ENCODE peak calls at places on chromosomes 3 and 15, in ten cellular contexts. One of them, this sample, is unnamed.

GRCh38 chr3:164155386-164155785 is 922.9 kb downstream of the SI start:
- DNase-seq in neural progenitor cell: no peak
- DNase-seq in tibial nerve: no peak
- DNase-seq in HL-60: peak; percentile 56
- DNase-seq in foreskin fibroblast: no peak
- DNase-seq in dorsolateral prefrontal cortex: no peak
- DNase-seq in fibroblast of pulmonary artery: no peak
- DNase-seq in mesothelial cell of epicardium: no peak
- DNase-seq in activated B cell treated with CpG ODN at 0.5 μM for 24 hours: no peak
- DNase-seq in CD4-positive, alpha-beta T cell: no peak
- DNase-seq in this sample: no peak

GRCh38 chr3:127620637-127621375 is 8.2 kb upstream of the PODXL2 start:
- DNase-seq in dorsolateral prefrontal cortex: no peak
- DNase-seq in HL-60: no peak
- DNase-seq in neural progenitor cell: no peak
- DNase-seq in fibroblast of pulmonary artery: no peak
- DNase-seq in mesothelial cell of epicardium: no peak
- DNase-seq in foreskin fibroblast: no peak
- DNase-seq in activated B cell treated with CpG ODN at 0.5 μM for 24 hours: no peak
- DNase-seq in CD4-positive, alpha-beta T cell: no peak
- DNase-seq in tibial nerve: no peak
- DNase-seq in this sample: no peak

GRCh38 chr15:40106203-40107161 is 2.2 kb downstream of the BMF start:
- DNase-seq in tibial nerve: peak; percentile 79
- DNase-seq in mesothelial cell of epicardium: no peak
- DNase-seq in activated B cell treated with CpG ODN at 0.5 μM for 24 hours: peak; percentile 54
- DNase-seq in foreskin fibroblast: peak; percentile 55
- DNase-seq in dorsolateral prefrontal cortex: no peak
- DNase-seq in CD4-positive, alpha-beta T cell: no peak
- DNase-seq in fibroblast of pulmonary artery: peak; percentile 88
- DNase-seq in HL-60: peak; percentile 96
- DNase-seq in neural progenitor cell: peak; percentile 95
- DNase-seq in this sample: no peak

GRCh38 chr3:10344147-10344943 is 23.4 kb upstream of the SEC13 start:
- DNase-seq in CD4-positive, alpha-beta T cell: peak; percentile 64
- DNase-seq in foreskin fibroblast: peak; percentile 72
- DNase-seq in activated B cell treated with CpG ODN at 0.5 μM for 24 hours: peak; percentile 50
- DNase-seq in tibial nerve: peak; percentile 58
- DNase-seq in neural progenitor cell: peak; percentile 74
- DNase-seq in dorsolateral prefrontal cortex: peak; percentile 67
- DNase-seq in HL-60: peak; percentile 25
- DNase-seq in mesothelial cell of epicardium: no peak
- DNase-seq in fibroblast of pulmonary artery: peak; percentile 60
- DNase-seq in this sample: no peak

GRCh38 chr15:63046927-63047760 is 4.6 kb downstream of the TPM1 start:
- DNase-seq in CD4-positive, alpha-beta T cell: no peak
- DNase-seq in fibroblast of pulmonary artery: no peak
- DNase-seq in mesothelial cell of epicardium: no peak
- DNase-seq in HL-60: no peak
- DNase-seq in dorsolateral prefrontal cortex: no peak
- DNase-seq in neural progenitor cell: peak; percentile 50
- DNase-seq in activated B cell treated with CpG ODN at 0.5 μM for 24 hours: no peak
- DNase-seq in tibial nerve: no peak
- DNase-seq in foreskin fibroblast: peak; percentile 10
- DNase-seq in this sample: no peak

GRCh38 chr3:52495777-52496602 is 852 bp downstream of the STAB1 start:
- DNase-seq in fibroblast of pulmonary artery: peak; percentile 52
- DNase-seq in neural progenitor cell: no peak
- DNase-seq in CD4-positive, alpha-beta T cell: no peak
- DNase-seq in mesothelial cell of epicardium: no peak
- DNase-seq in HL-60: no peak
- DNase-seq in activated B cell treated with CpG ODN at 0.5 μM for 24 hours: no peak
- DNase-seq in dorsolateral prefrontal cortex: no peak
- DNase-seq in foreskin fibroblast: peak; percentile 81
- DNase-seq in tibial nerve: peak; percentile 46
- DNase-seq in this sample: no peak

GRCh38 chr3:46909535-46910161 is 32.1 kb downstream of the PTH1R start:
- DNase-seq in CD4-positive, alpha-beta T cell: peak; percentile 78
- DNase-seq in fibroblast of pulmonary artery: peak; percentile 84
- DNase-seq in foreskin fibroblast: peak; percentile 93
- DNase-seq in neural progenitor cell: peak; percentile 92
- DNase-seq in tibial nerve: peak; percentile 83
- DNase-seq in mesothelial cell of epicardium: peak; percentile 72
- DNase-seq in activated B cell treated with CpG ODN at 0.5 μM for 24 hours: peak; percentile 68
- DNase-seq in dorsolateral prefrontal cortex: peak; percentile 82
- DNase-seq in HL-60: peak; percentile 85
- DNase-seq in this sample: peak; percentile 87

GRCh38 chr15:39211108-39211979 is 369.5 kb upstream of the THBS1 start:
- DNase-seq in dorsolateral prefrontal cortex: no peak
- DNase-seq in tibial nerve: no peak
- DNase-seq in neural progenitor cell: no peak
- DNase-seq in CD4-positive, alpha-beta T cell: no peak
- DNase-seq in foreskin fibroblast: no peak
- DNase-seq in activated B cell treated with CpG ODN at 0.5 μM for 24 hours: no peak
- DNase-seq in fibroblast of pulmonary artery: no peak
- DNase-seq in mesothelial cell of epicardium: no peak
- DNase-seq in HL-60: no peak
- DNase-seq in this sample: no peak

GRCh38 chr3:122000936-122001605 is 21.0 kb downstream of the ILDR1 start:
- DNase-seq in activated B cell treated with CpG ODN at 0.5 μM for 24 hours: no peak
- DNase-seq in foreskin fibroblast: no peak
- DNase-seq in CD4-positive, alpha-beta T cell: no peak
- DNase-seq in mesothelial cell of epicardium: no peak
- DNase-seq in dorsolateral prefrontal cortex: no peak
- DNase-seq in HL-60: no peak
- DNase-seq in fibroblast of pulmonary artery: no peak
- DNase-seq in neural progenitor cell: no peak
- DNase-seq in tibial nerve: no peak
- DNase-seq in this sample: no peak

GRCh38 chr15:94080416-94080815 is 150.9 kb upstream of the MCTP2 start:
- DNase-seq in CD4-positive, alpha-beta T cell: no peak
- DNase-seq in tibial nerve: peak; percentile 74
- DNase-seq in neural progenitor cell: no peak
- DNase-seq in fibroblast of pulmonary artery: no peak
- DNase-seq in HL-60: no peak
- DNase-seq in dorsolateral prefrontal cortex: no peak
- DNase-seq in mesothelial cell of epicardium: no peak
- DNase-seq in activated B cell treated with CpG ODN at 0.5 μM for 24 hours: no peak
- DNase-seq in foreskin fibroblast: peak; percentile 51
- DNase-seq in this sample: no peak

GRCh38 chr3:98557324-98558010 is 25.7 kb downstream of the GPR15 start:
- DNase-seq in HL-60: no peak
- DNase-seq in dorsolateral prefrontal cortex: no peak
- DNase-seq in fibroblast of pulmonary artery: no peak
- DNase-seq in neural progenitor cell: no peak
- DNase-seq in foreskin fibroblast: no peak
- DNase-seq in mesothelial cell of epicardium: no peak
- DNase-seq in activated B cell treated with CpG ODN at 0.5 μM for 24 hours: no peak
- DNase-seq in tibial nerve: no peak
- DNase-seq in CD4-positive, alpha-beta T cell: no peak
- DNase-seq in this sample: no peak

GRCh38 chr3:14057701-14058100 is 67.0 kb downstream of the CHCHD4 start:
- DNase-seq in foreskin fibroblast: no peak
- DNase-seq in HL-60: no peak
- DNase-seq in mesothelial cell of epicardium: no peak
- DNase-seq in neural progenitor cell: no peak
- DNase-seq in activated B cell treated with CpG ODN at 0.5 μM for 24 hours: no peak
- DNase-seq in dorsolateral prefrontal cortex: no peak
- DNase-seq in fibroblast of pulmonary artery: no peak
- DNase-seq in CD4-positive, alpha-beta T cell: no peak
- DNase-seq in tibial nerve: no peak
- DNase-seq in this sample: no peak

GRCh38 chr3:70890085-70890484 is 577.6 kb upstream of the MDFIC2 start:
- DNase-seq in CD4-positive, alpha-beta T cell: no peak
- DNase-seq in dorsolateral prefrontal cortex: no peak
- DNase-seq in foreskin fibroblast: no peak
- DNase-seq in mesothelial cell of epicardium: no peak
- DNase-seq in tibial nerve: no peak
- DNase-seq in neural progenitor cell: no peak
- DNase-seq in fibroblast of pulmonary artery: no peak
- DNase-seq in activated B cell treated with CpG ODN at 0.5 μM for 24 hours: no peak
- DNase-seq in HL-60: no peak
- DNase-seq in this sample: no peak

GRCh38 chr3:178771511-178771910 is 235.3 kb downstream of the KCNMB2 start:
- DNase-seq in foreskin fibroblast: no peak
- DNase-seq in dorsolateral prefrontal cortex: no peak
- DNase-seq in fibroblast of pulmonary artery: no peak
- DNase-seq in tibial nerve: no peak
- DNase-seq in CD4-positive, alpha-beta T cell: no peak
- DNase-seq in activated B cell treated with CpG ODN at 0.5 μM for 24 hours: no peak
- DNase-seq in neural progenitor cell: no peak
- DNase-seq in mesothelial cell of epicardium: no peak
- DNase-seq in HL-60: no peak
- DNase-seq in this sample: no peak

GRCh38 chr15:52257734-52258062 is 37.9 kb downstream of the MYO5C start:
- DNase-seq in HL-60: no peak
- DNase-seq in neural progenitor cell: peak; percentile 76
- DNase-seq in tibial nerve: no peak
- DNase-seq in dorsolateral prefrontal cortex: no peak
- DNase-seq in foreskin fibroblast: peak; percentile 40
- DNase-seq in CD4-positive, alpha-beta T cell: no peak
- DNase-seq in activated B cell treated with CpG ODN at 0.5 μM for 24 hours: no peak
- DNase-seq in fibroblast of pulmonary artery: peak; percentile 50
- DNase-seq in mesothelial cell of epicardium: no peak
- DNase-seq in this sample: no peak

GRCh38 chr15:84863480-84864428 is 20.7 kb upstream of the SLC28A1 start:
- DNase-seq in HL-60: peak; percentile 16
- DNase-seq in activated B cell treated with CpG ODN at 0.5 μM for 24 hours: no peak
- DNase-seq in tibial nerve: no peak
- DNase-seq in mesothelial cell of epicardium: no peak
- DNase-seq in CD4-positive, alpha-beta T cell: no peak
- DNase-seq in fibroblast of pulmonary artery: peak; percentile 59
- DNase-seq in foreskin fibroblast: peak; percentile 41
- DNase-seq in neural progenitor cell: no peak
- DNase-seq in dorsolateral prefrontal cortex: no peak
- DNase-seq in this sample: no peak

GRCh38 chr3:138833908-138834358 is 795 bp downstream of the PIK3CB start:
- DNase-seq in activated B cell treated with CpG ODN at 0.5 μM for 24 hours: no peak
- DNase-seq in CD4-positive, alpha-beta T cell: no peak
- DNase-seq in neural progenitor cell: peak; percentile 13
- DNase-seq in fibroblast of pulmonary artery: peak; percentile 31
- DNase-seq in foreskin fibroblast: peak; percentile 57
- DNase-seq in dorsolateral prefrontal cortex: peak; percentile 10
- DNase-seq in tibial nerve: peak; percentile 11
- DNase-seq in HL-60: peak; percentile 64
- DNase-seq in mesothelial cell of epicardium: no peak
- DNase-seq in this sample: no peak

GRCh38 chr3:13092621-13093339 is 19.6 kb upstream of the IQSEC1 start:
- DNase-seq in dorsolateral prefrontal cortex: peak; percentile 64
- DNase-seq in HL-60: no peak
- DNase-seq in fibroblast of pulmonary artery: no peak
- DNase-seq in foreskin fibroblast: no peak
- DNase-seq in tibial nerve: peak; percentile 53
- DNase-seq in neural progenitor cell: no peak
- DNase-seq in CD4-positive, alpha-beta T cell: no peak
- DNase-seq in mesothelial cell of epicardium: no peak
- DNase-seq in activated B cell treated with CpG ODN at 0.5 μM for 24 hours: no peak
- DNase-seq in this sample: no peak

GRCh38 chr15:57969355-57969754 is 96.2 kb downstream of the ALDH1A2 start:
- DNase-seq in dorsolateral prefrontal cortex: no peak
- DNase-seq in mesothelial cell of epicardium: no peak
- DNase-seq in tibial nerve: no peak
- DNase-seq in neural progenitor cell: peak; percentile 27
- DNase-seq in fibroblast of pulmonary artery: peak; percentile 60
- DNase-seq in HL-60: no peak
- DNase-seq in CD4-positive, alpha-beta T cell: no peak
- DNase-seq in foreskin fibroblast: peak; percentile 75
- DNase-seq in activated B cell treated with CpG ODN at 0.5 μM for 24 hours: no peak
- DNase-seq in this sample: no peak
- TF ChIP-seq CTCF in dorsolateral prefrontal cortex: no peak
- TF ChIP-seq CTCF in mesothelial cell of epicardium: no peak
- TF ChIP-seq CTCF in tibial nerve: no peak
- TF ChIP-seq CTCF in neural progenitor cell: peak; percentile 49
- TF ChIP-seq CTCF in fibroblast of pulmonary artery: peak; percentile 49
- TF ChIP-seq CTCF in HL-60: no peak
- TF ChIP-seq CTCF in CD4-positive, alpha-beta T cell: no peak
- TF ChIP-seq CTCF in foreskin fibroblast: peak; percentile 6
- TF ChIP-seq CTCF in activated B cell treated with CpG ODN at 0.5 μM for 24 hours: no peak
- TF ChIP-seq CTCF in this sample: peak; percentile 45

DNA sequence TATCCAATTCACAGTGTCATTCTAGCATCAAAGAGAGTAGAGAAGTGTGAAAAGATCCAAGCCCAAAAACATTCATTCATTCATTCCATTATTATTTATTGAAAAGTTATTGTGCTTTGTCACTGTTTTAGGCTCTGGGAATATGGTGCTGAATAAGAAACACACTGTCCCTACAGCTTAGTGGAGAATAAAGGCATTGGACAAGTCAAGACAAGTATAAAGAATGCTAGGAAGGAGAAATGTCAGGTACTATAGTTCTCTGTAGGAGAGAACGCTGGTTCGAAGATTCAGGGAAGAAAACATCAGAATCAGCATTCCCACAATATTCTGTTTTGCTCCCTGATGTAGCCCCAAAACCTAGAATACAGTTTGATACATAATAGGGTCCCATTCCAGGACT is 128.8 kb upstream of the CHRM5 start:
- DNase-seq in fibroblast of pulmonary artery: no peak
- DNase-seq in HL-60: no peak
- DNase-seq in foreskin fibroblast: no peak
- DNase-seq in neural progenitor cell: no peak
- DNase-seq in mesothelial cell of epicardium: no peak
- DNase-seq in tibial nerve: no peak
- DNase-seq in activated B cell treated with CpG ODN at 0.5 μM for 24 hours: no peak
- DNase-seq in dorsolateral prefrontal cortex: no peak
- DNase-seq in CD4-positive, alpha-beta T cell: no peak
- DNase-seq in this sample: no peak
- TF ChIP-seq CTCF in fibroblast of pulmonary artery: no peak
- TF ChIP-seq CTCF in HL-60: no peak
- TF ChIP-seq CTCF in foreskin fibroblast: no peak
- TF ChIP-seq CTCF in neural progenitor cell: no peak
- TF ChIP-seq CTCF in mesothelial cell of epicardium: no peak
- TF ChIP-seq CTCF in tibial nerve: no peak
- TF ChIP-seq CTCF in activated B cell treated with CpG ODN at 0.5 μM for 24 hours: no peak
- TF ChIP-seq CTCF in dorsolateral prefrontal cortex: no peak
- TF ChIP-seq CTCF in CD4-positive, alpha-beta T cell: no peak
- TF ChIP-seq CTCF in this sample: no peak

DNA sequence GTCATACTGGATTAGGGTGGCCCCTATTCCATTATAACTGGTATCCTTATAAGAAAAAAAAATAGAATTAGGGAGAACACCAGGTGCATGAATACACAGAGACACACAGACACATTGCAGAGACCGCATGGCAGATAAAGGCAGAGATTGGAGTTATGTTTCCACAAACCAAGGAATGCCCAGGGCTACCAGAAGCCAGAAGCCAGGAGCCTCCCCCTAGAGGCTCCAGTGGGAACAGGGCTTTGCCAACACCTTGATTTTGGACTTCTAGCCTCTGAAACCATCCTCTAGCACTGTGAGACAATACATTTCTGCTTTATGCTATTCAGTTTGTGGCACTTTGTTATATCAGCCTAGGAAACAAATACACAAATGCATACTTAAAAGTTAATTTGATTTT is 10.4 kb downstream of the GOLM2 start:
- DNase-seq in fibroblast of pulmonary artery: no peak
- DNase-seq in mesothelial cell of epicardium: no peak
- DNase-seq in activated B cell treated with CpG ODN at 0.5 μM for 24 hours: no peak
- DNase-seq in dorsolateral prefrontal cortex: no peak
- DNase-seq in tibial nerve: no peak
- DNase-seq in CD4-positive, alpha-beta T cell: no peak
- DNase-seq in foreskin fibroblast: no peak
- DNase-seq in HL-60: no peak
- DNase-seq in neural progenitor cell: peak; percentile 16
- DNase-seq in this sample: no peak
- TF ChIP-seq CTCF in fibroblast of pulmonary artery: peak; percentile 45
- TF ChIP-seq CTCF in mesothelial cell of epicardium: no peak
- TF ChIP-seq CTCF in activated B cell treated with CpG ODN at 0.5 μM for 24 hours: no peak
- TF ChIP-seq CTCF in dorsolateral prefrontal cortex: no peak
- TF ChIP-seq CTCF in tibial nerve: no peak
- TF ChIP-seq CTCF in CD4-positive, alpha-beta T cell: no peak
- TF ChIP-seq CTCF in foreskin fibroblast: no peak
- TF ChIP-seq CTCF in HL-60: peak; percentile 7
- TF ChIP-seq CTCF in neural progenitor cell: peak; percentile 48
- TF ChIP-seq CTCF in this sample: peak; percentile 66

GRCh38 chr3:73432723-73433032 is 192.1 kb downstream of the PDZRN3 start:
- DNase-seq in neural progenitor cell: no peak
- DNase-seq in foreskin fibroblast: no peak
- DNase-seq in CD4-positive, alpha-beta T cell: no peak
- DNase-seq in fibroblast of pulmonary artery: no peak
- DNase-seq in activated B cell treated with CpG ODN at 0.5 μM for 24 hours: no peak
- DNase-seq in mesothelial cell of epicardium: no peak
- DNase-seq in tibial nerve: no peak
- DNase-seq in HL-60: no peak
- DNase-seq in dorsolateral prefrontal cortex: no peak
- DNase-seq in this sample: no peak
- TF ChIP-seq CTCF in neural progenitor cell: peak; percentile 2
- TF ChIP-seq CTCF in foreskin fibroblast: no peak
- TF ChIP-seq CTCF in CD4-positive, alpha-beta T cell: peak; percentile 0
- TF ChIP-seq CTCF in fibroblast of pulmonary artery: no peak
- TF ChIP-seq CTCF in activated B cell treated with CpG ODN at 0.5 μM for 24 hours: no peak
- TF ChIP-seq CTCF in mesothelial cell of epicardium: no peak
- TF ChIP-seq CTCF in tibial nerve: no peak
- TF ChIP-seq CTCF in HL-60: no peak
- TF ChIP-seq CTCF in dorsolateral prefrontal cortex: no peak
- TF ChIP-seq CTCF in this sample: peak; percentile 51

This sample was measured in type B pancreatic cell.